ENCODE peak calls at places on chromosomes 12 and 14, in five cellular contexts. S is Peyer's patch; O is CD8-positive, alpha-beta T cell; W is Panc1; J is thyroid gland. I is an unnamed sample. For H3K4me1, the result is how much of the 10 kb centered on the place peaks cover.

GRCh38 chr12:93417967-93418480 is 23.7 kb downstream of the UBE2N start:
- DNase-seq in W (no peak), J (no peak), S (no peak), O (no peak), I (no peak)

GRCh38 chr14:84825481-84825880 is 704.5 kb upstream of the FLRT2 start:
- DNase-seq in O (no peak), W (no peak), S (no peak), J (no peak), I (no peak)

GRCh38 chr12:25069221-25069620 is 120.3 kb upstream of the BCAT1 start:
- DNase-seq in S (no peak), W (no peak), O (no peak), J (no peak), I (no peak)

GRCh38 chr14:74979442-74980397 is 23.0 kb upstream of the EIF2B2 start:
- DNase-seq in W (no peak), S (peak), O (no peak), J (no peak), I (no peak)

GRCh38 chr12:64390275-64390851 is at the start of gene C12orf56:
- DNase-seq in O (no peak), J (peak), S (no peak), W (no peak), I (no peak)

GRCh38 chr12:113056631-113057488 is at the start of gene DTX1:
- DNase-seq in S (peak), J (peak), O (no peak), W (no peak), I (no peak)

GRCh38 chr14:55327179-55327578 is 56.0 kb downstream of the FBXO34 start:
- DNase-seq in W (no peak), J (no peak), S (no peak), O (no peak), I (no peak)

GRCh38 chr12:2179953-2180736 is 127.4 kb downstream of the CACNA1C start:
- DNase-seq in J (peak), S (peak), W (no peak), O (no peak), I (peak)

GRCh38 chr14:105470812-105471771 is 3.5 kb upstream of the CRIP2 start:
- DNase-seq in J (no peak), O (no peak), S (no peak), W (no peak), I (no peak)

GRCh38 chr14:59028476-59029202 is 159.8 kb upstream of the DAAM1 start:
- DNase-seq in W (peak), O (no peak), S (peak), J (peak), I (peak)

GRCh38 chr12:110498984-110499706 is 2.8 kb downstream of the VPS29 start:
- DNase-seq in J (no peak), W (no peak), O (no peak), S (no peak), I (no peak)

GRCh38 chr12:26830358-26830757 is 2.6 kb downstream of the ITPR2 start:
- DNase-seq in J (no peak), O (no peak), S (no peak), W (no peak), I (no peak)

GRCh38 chr12:93108958-93109357 is 179.9 kb upstream of the EEA1 start:
- DNase-seq in J (no peak), W (no peak), S (no peak), O (no peak), I (no peak)

GRCh38 chr14:77498120-77498979 is at the start of gene ISM2:
- DNase-seq in O (peak), J (peak), W (no peak), S (no peak), I (no peak)

GRCh38 chr12:30930238-30931010 is 3.9 kb downstream of the TSPAN11 start:
- DNase-seq in S (no peak), J (peak), W (no peak), O (no peak), I (no peak)

GRCh38 chr12:113838896-113839295 is 127.2 kb downstream of the RBM19 start:
- DNase-seq in W (no peak), O (no peak), J (no peak), S (no peak), I (no peak)

GRCh38 chr14:68401320-68401719 is 391.5 kb downstream of the ZFP36L1 start:
- DNase-seq in S (no peak), J (no peak), W (no peak), O (no peak), I (no peak)

GRCh38 chr12:13106666-13107065 is 3.2 kb upstream of the GSG1 start:
- DNase-seq in S (no peak), O (no peak), J (no peak), W (no peak), I (no peak)

GRCh38 chr14:103730490-103731035 is 15.0 kb downstream of the ZFYVE21 start:
- DNase-seq in O (no peak), S (no peak), W (no peak), J (no peak), I (no peak)

GRCh38 chr14:24013654-24014514 is 25.2 kb downstream of the DHRS4L2 start:
- DNase-seq in O (peak), S (peak), W (peak), J (peak), I (no peak)

GRCh38 chr12:4031703-4032291 is 158.6 kb upstream of the PARP11 start:
- DNase-seq in W (no peak), J (no peak), O (no peak), S (no peak), I (no peak)

GRCh38 chr14:69620211-69620611 is 8.8 kb downstream of the SUSD6 start:
- DNase-seq in J (no peak), S (no peak), O (no peak), W (no peak), I (no peak)

GRCh38 chr12:96500686-96501085 is 11.3 kb downstream of the CFAP54 start:
- DNase-seq in O (no peak), S (no peak), J (no peak), W (no peak), I (no peak)

GRCh38 chr14:76827696-76828301 is 1.6 kb downstream of the LRRC74A start:
- DNase-seq in S (no peak), J (no peak), W (no peak), O (no peak), I (no peak)

GRCh38 chr14:91417983-91418386 is 365 bp upstream of the CCDC88C start:
- DNase-seq in J (no peak), O (peak), W (no peak), S (peak), I (no peak)

GRCh38 chr14:46840971-46841729 is 189.6 kb upstream of the RPL10L start:
- DNase-seq in O (no peak), S (no peak), W (no peak), J (peak), I (no peak)

GRCh38 chr12:19312637-19313036 is 126.7 kb upstream of the AEBP2 start:
- DNase-seq in J (no peak), S (no peak), W (no peak), O (no peak), I (no peak)

GRCh38 chr14:49420201-49420600 is 166.0 kb downstream of the RPS29 start:
- DNase-seq in W (no peak), J (no peak), S (no peak), O (no peak), I (no peak)

GRCh38 chr12:113231275-113232231 is 10.3 kb downstream of the TPCN1 start:
- DNase-seq in W (no peak), S (peak), J (no peak), O (no peak), I (no peak)

GRCh38 chr14:31408421-31408820 is 11.9 kb downstream of the HEATR5A start:
- DNase-seq in J (no peak), S (no peak), W (no peak), O (no peak), I (no peak)

GRCh38 chr14:36856095-36856878 is 194.6 kb downstream of the PAX9 start:
- DNase-seq in W (no peak), O (no peak), J (no peak), S (no peak), I (no peak)

GRCh38 chr12:49959570-49960473 is 1.9 kb upstream of the AQP5 start:
- DNase-seq in O (no peak), J (peak), W (no peak), S (no peak), I (no peak)

GRCh38 chr12:26520154-26520553 is 312.8 kb downstream of the ITPR2 start:
- DNase-seq in S (no peak), J (no peak), W (no peak), O (no peak), I (no peak)

GRCh38 chr12:52517005-52517835 is 3.0 kb downstream of the KRT5 start:
- DNase-seq in S (peak), J (no peak), O (no peak), W (no peak), I (no peak)

GRCh38 chr12:18383203-18383602 is 121.9 kb downstream of the PIK3C2G start:
- DNase-seq in J (no peak), O (no peak), W (peak), S (no peak), I (no peak)

GRCh38 chr12:81811066-81811777 is 52.1 kb upstream of the PPFIA2 start:
- DNase-seq in O (no peak), S (no peak), J (no peak), W (no peak), I (no peak)

GRCh38 chr12:12051668-12052067 is 19.1 kb upstream of the BCL2L14 start:
- DNase-seq in S (no peak), J (no peak), O (no peak), W (no peak), I (no peak)

GRCh38 chr12:12048714-12049113 is 22.0 kb upstream of the BCL2L14 start:
- DNase-seq in S (no peak), O (no peak), J (no peak), W (no peak), I (no peak)

GRCh38 chr12:12048266-12048665 is 22.5 kb upstream of the BCL2L14 start:
- DNase-seq in O (no peak), S (no peak), J (no peak), W (no peak), I (no peak)

GRCh38 chr12:12047682-12048081 is 23.1 kb upstream of the BCL2L14 start:
- DNase-seq in S (no peak), J (no peak), O (no peak), W (no peak), I (no peak)

GRCh38 chr12:12046401-12046800 is 24.3 kb upstream of the BCL2L14 start:
- DNase-seq in O (no peak), J (no peak), S (no peak), W (no peak), I (no peak)
- H3K4me1 ChIP-seq in O (under half), J (under half), S (under half), W (under half), I (under half)

GRCh38 chr12:8912910-8913309 is 1.4 kb upstream of the PHC1 start:
- DNase-seq in W (no peak), J (peak), O (no peak), S (no peak), I (no peak)
- TF ChIP-seq CTCF in W (peak), J (peak), O (peak), S (peak), I (no peak)

DNA sequence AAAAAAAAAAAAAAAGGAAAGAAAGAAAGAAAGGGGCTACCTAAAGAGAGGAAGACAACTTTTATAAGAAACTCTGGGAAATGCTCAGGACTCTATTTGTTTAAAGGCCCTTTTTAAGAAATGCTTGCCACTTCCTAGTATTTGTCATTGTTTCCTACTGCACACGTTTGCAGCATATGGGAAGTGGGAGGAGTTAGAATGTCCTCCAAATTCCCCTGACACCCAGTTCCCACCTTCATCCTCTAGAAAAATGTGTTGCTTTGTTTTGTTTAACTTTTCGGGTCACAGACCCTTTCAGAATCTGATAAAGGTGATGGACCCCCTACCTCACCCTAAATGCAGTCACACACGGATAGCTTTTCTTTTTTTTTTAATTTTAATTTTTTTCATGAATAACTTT is 40.8 kb downstream of the NINJ2 start:
- DNase-seq in O (no peak), J (no peak), W (no peak), S (no peak), I (no peak)
- H3K4me1 ChIP-seq in O (under half), J (under half), W (under half), S (under half), I (under half)

GRCh38 chr12:62934799-62935674 is at the start of gene PPM1H:
- DNase-seq in J (peak), O (no peak), S (peak), W (peak), I (peak)
- TF ChIP-seq CTCF in J (peak), O (no peak), S (peak), W (peak), I (peak)

GRCh38 chr12:116184766-116185165 is 92.7 kb downstream of the MED13L start:
- DNase-seq in S (no peak), J (no peak), O (no peak), W (no peak), I (no peak)
- H3K4me1 ChIP-seq in S (under half), J (half or more), O (under half), W (half or more), I (under half)

GRCh38 chr14:54001189-54001878 is 44.7 kb upstream of the BMP4 start:
- DNase-seq in S (no peak), O (no peak), J (no peak), W (no peak), I (no peak)
- TF ChIP-seq CTCF in S (no peak), O (no peak), J (no peak), W (peak), I (no peak)

DNA sequence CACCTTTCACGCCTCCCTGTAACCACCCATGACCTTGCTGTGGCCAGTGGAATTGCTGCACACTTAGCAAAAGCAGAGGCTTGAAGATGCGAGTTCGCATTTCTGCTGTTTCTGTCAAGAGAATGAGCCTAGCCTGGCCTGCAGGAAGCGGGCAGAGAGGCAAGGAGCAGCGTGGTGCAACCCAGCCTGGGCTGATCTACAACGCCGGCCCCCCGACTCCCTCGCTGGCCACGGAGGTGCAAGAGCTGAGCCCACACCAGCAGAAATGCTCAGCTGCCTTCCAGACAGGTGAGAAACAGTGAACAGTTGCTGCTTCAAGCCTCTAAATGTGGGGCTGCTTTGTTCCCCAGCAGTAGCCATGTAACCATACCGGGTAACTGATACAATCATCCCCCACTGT is 116.4 kb downstream of the NCOR2 start:
- DNase-seq in W (no peak), S (no peak), O (no peak), J (no peak), I (no peak)
- H3K4me1 ChIP-seq in W (under half), S (under half), O (half or more), J (under half), I (under half)

DNA sequence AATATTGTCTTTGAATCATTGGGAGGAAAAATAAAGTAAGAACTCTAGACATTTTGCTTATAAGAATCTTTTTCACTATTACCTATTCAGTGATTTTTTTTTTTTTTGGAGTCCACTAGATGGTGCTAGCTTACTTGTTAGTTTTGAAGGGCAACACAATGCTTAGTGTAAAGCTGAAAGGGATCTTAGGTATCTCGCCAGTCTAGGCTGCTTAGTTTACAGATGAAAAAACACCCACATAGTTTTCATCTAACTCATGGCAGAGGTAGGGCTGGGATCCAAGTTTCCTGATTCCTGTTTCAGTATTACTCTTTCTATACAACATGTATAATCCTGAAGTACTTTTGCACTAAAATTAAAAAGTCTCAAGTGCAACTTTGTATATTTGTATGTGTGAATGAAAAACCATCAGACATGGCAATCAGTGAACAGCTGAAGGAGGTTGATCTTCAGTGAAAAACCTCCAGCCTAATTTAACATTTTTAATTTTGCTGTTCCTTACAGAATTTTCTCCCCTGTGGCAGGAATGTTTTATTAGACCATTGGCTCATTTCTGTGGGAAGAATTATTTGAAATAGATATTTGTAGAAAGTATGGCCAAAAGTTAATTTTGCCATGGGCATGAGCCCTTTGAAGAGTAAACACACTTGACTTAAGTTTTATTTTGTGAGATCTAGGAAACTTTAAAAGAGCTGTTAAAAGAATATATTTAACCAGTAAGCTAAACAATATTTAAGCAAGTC is 40.7 kb downstream of the LRRIQ1 start:
- DNase-seq in O (no peak), W (peak), S (no peak), J (no peak), I (no peak)
- TF ChIP-seq CTCF in O (no peak), W (peak), S (peak), J (peak), I (no peak)